ENCODE peak calls at places on chromosomes 6 and 20, in seven cellular contexts. J, F, Y, E, D, K and I are unnamed samples. For H3K4me1, the result is how much of the 10 kb centered on the place peaks cover.

GRCh38 chr6:165685302-165685701 is 22.3 kb upstream of the PDE10A start:
- DNase-seq in K (no peak), D (no peak), Y (no peak), J (no peak), F (no peak), E (no peak), I (no peak)

GRCh38 chr6:87936065-87936464 is 111.6 kb upstream of the SPACA1 start:
- DNase-seq in J (no peak), D (no peak), E (no peak), K (no peak), Y (no peak), F (no peak), I (no peak)

GRCh38 chr6:147624946-147625515 is 116.5 kb downstream of the SAMD5 start:
- DNase-seq in K (no peak), D (no peak), F (no peak), E (no peak), J (no peak), Y (no peak), I (no peak)

GRCh38 chr20:34473262-34473883 is 42.8 kb upstream of the DYNLRB1 start:
- DNase-seq in Y (peak), E (peak), D (peak), J (peak), K (no peak), F (no peak), I (peak)

GRCh38 chr20:36572701-36573102 is 695 bp upstream of the TGIF2 start:
- DNase-seq in J (peak), E (no peak), K (peak), Y (peak), D (no peak), F (peak), I (no peak)

GRCh38 chr6:142155895-142156757 is 9.1 kb downstream of the VTA1 start:
- DNase-seq in J (peak), Y (no peak), K (no peak), F (no peak), E (peak), D (no peak), I (no peak)

GRCh38 chr6:148524509-148524908 is 181.9 kb downstream of the SASH1 start:
- DNase-seq in Y (no peak), E (no peak), D (no peak), K (peak), J (no peak), F (no peak), I (no peak)

GRCh38 chr6:14910692-14911547 is 334.9 kb upstream of the JARID2 start:
- DNase-seq in E (no peak), F (no peak), Y (no peak), J (no peak), K (peak), D (no peak), I (peak)

GRCh38 chr6:335572-335971 is 43.3 kb downstream of the DUSP22 start:
- DNase-seq in F (no peak), D (no peak), K (no peak), Y (no peak), E (no peak), J (no peak), I (peak)

GRCh38 chr6:41730531-41731436 is 4.6 kb downstream of the TFEB start:
- DNase-seq in D (no peak), J (no peak), F (no peak), Y (no peak), E (no peak), K (no peak), I (no peak)

GRCh38 chr20:10733122-10733521 is 59.3 kb upstream of the JAG1 start:
- DNase-seq in D (no peak), K (no peak), E (no peak), J (no peak), F (no peak), Y (peak), I (no peak)

GRCh38 chr6:145829950-145830349 is 15.4 kb upstream of the FBXO30 start:
- DNase-seq in D (no peak), Y (no peak), J (no peak), F (no peak), E (no peak), K (no peak), I (no peak)

GRCh38 chr6:11824986-11825385 is 46.4 kb upstream of the ADTRP start:
- DNase-seq in Y (peak), E (no peak), K (no peak), J (no peak), D (no peak), F (no peak), I (no peak)

GRCh38 chr20:35144694-35145093 is 2.4 kb downstream of the EDEM2 start:
- DNase-seq in F (no peak), E (no peak), J (no peak), K (no peak), D (no peak), Y (no peak), I (no peak)

GRCh38 chr6:136751991-136752390 is 40.3 kb downstream of the MAP3K5 start:
- DNase-seq in D (no peak), Y (no peak), E (peak), J (no peak), K (no peak), F (no peak), I (no peak)

GRCh38 chr6:47859132-47859531 is 77.3 kb downstream of the OPN5 start:
- DNase-seq in Y (no peak), D (no peak), E (no peak), K (no peak), J (no peak), F (no peak), I (no peak)

GRCh38 chr6:129605962-129606361 is 104.0 kb downstream of the ARHGAP18 start:
- DNase-seq in K (no peak), D (no peak), E (no peak), F (no peak), Y (no peak), J (no peak), I (no peak)

GRCh38 chr20:21714297-21715192 is 9.1 kb downstream of the PAX1 start:
- DNase-seq in Y (no peak), K (no peak), F (no peak), J (no peak), E (peak), D (no peak), I (no peak)

GRCh38 chr20:62487564-62488086 is 11.8 kb upstream of the GATA5 start:
- DNase-seq in F (no peak), J (no peak), Y (no peak), E (peak), D (no peak), K (no peak), I (no peak)

GRCh38 chr6:155782320-155782730 is 326.7 kb upstream of the NOX3 start:
- DNase-seq in Y (peak), J (peak), F (no peak), K (no peak), E (no peak), D (no peak), I (no peak)

GRCh38 chr20:25039697-25040437 is 18.1 kb downstream of the ACSS1 start:
- DNase-seq in E (no peak), Y (peak), D (peak), J (no peak), K (peak), F (no peak), I (peak)

GRCh38 chr20:47982574-47983360 is 197.5 kb upstream of the SULF2 start:
- DNase-seq in J (no peak), E (peak), K (no peak), D (no peak), F (no peak), Y (no peak), I (no peak)

GRCh38 chr6:26576929-26577719 is 19.6 kb upstream of the ABT1 start:
- DNase-seq in Y (peak), E (peak), K (no peak), J (peak), F (peak), D (no peak), I (peak)

GRCh38 chr6:113936093-113936934 is 34.6 kb downstream of the HDAC2 start:
- DNase-seq in D (no peak), Y (peak), E (no peak), J (peak), K (no peak), F (no peak), I (no peak)

GRCh38 chr6:42511803-42512422 is 51.9 kb upstream of the UBR2 start:
- DNase-seq in E (no peak), Y (no peak), J (no peak), K (no peak), D (no peak), F (no peak), I (no peak)

GRCh38 chr6:111663232-111663631 is 57.6 kb upstream of the TRAF3IP2 start:
- DNase-seq in D (peak), J (no peak), F (no peak), E (peak), K (no peak), Y (no peak), I (peak)

GRCh38 chr20:9903048-9903651 is 64.3 kb upstream of the PAK5 start:
- DNase-seq in F (no peak), J (peak), E (peak), K (no peak), D (no peak), Y (no peak), I (no peak)

GRCh38 chr20:19841740-19842139 is 83.7 kb downstream of the RIN2 start:
- DNase-seq in K (no peak), F (no peak), D (no peak), J (no peak), E (no peak), Y (no peak), I (no peak)

GRCh38 chr6:125077453-125077852 is 76.1 kb upstream of the TPD52L1 start:
- DNase-seq in D (no peak), Y (no peak), K (no peak), E (no peak), F (no peak), J (no peak), I (no peak)

GRCh38 chr6:154370545-154370944 is 13.9 kb upstream of the IPCEF1 start:
- DNase-seq in J (peak), D (no peak), F (no peak), K (no peak), Y (peak), E (peak), I (no peak)

GRCh38 chr20:12098411-12098810 is 180.7 kb downstream of the BTBD3 start:
- DNase-seq in F (no peak), K (no peak), D (no peak), Y (no peak), J (no peak), E (no peak), I (no peak)

GRCh38 chr20:20371133-20371532 is 3.2 kb downstream of the INSM1 start:
- DNase-seq in E (no peak), F (no peak), J (no peak), D (no peak), Y (no peak), K (no peak), I (no peak)

GRCh38 chr6:5104667-5105066 is 19.5 kb downstream of the PPP1R3G start:
- DNase-seq in K (no peak), Y (no peak), J (no peak), F (no peak), D (no peak), E (no peak), I (no peak)

GRCh38 chr20:198225-198624 is 8.7 kb upstream of the DEFB128 start:
- DNase-seq in E (no peak), J (no peak), K (no peak), D (no peak), Y (no peak), F (no peak), I (no peak)

GRCh38 chr6:126143650-126144260 is 157.4 kb downstream of the TRMT11 start:
- DNase-seq in F (no peak), J (no peak), K (no peak), E (no peak), Y (no peak), D (no peak), I (no peak)

DNA sequence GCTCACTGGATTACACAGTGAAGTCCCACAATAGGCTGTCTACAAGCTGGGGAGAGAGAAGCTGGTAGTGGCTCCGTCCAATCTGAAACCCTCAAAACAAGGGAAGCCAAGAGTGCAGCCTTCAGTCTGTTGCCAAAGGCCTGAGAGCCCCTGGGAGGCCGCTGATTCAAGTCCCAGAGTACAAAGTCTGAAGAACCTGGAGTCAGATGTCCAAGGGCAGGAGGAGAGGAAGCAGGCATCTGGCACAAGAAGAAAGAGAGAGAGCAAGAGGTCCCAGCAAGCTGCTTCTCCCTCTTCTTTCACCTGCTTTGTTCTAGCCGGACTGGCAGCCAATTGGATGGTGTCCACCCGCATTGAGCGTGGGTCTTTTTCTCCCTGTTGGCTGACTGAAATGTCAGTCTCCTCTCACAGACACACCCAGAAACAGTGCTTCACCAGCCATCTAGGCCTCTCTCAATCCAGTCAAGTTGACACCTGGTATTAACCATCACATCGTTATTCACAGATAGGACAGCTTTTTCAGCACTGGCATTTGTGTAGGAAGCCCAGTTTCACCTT is 51.2 kb downstream of the CRYBG1 start:
- DNase-seq in K (no peak), Y (no peak), F (no peak), J (peak), E (peak), D (no peak), I (no peak)
- H3K4me1 ChIP-seq in K (under half), Y (under half), F (under half), J (under half), E (under half), D (under half), I (under half)

GRCh38 chr6:133290926-133291325 is 49.8 kb downstream of the EYA4 start:
- DNase-seq in K (no peak), D (no peak), J (no peak), Y (no peak), F (no peak), E (no peak), I (no peak)

GRCh38 chr6:133286765-133287164 is 45.6 kb downstream of the EYA4 start:
- DNase-seq in K (no peak), Y (no peak), D (no peak), E (no peak), F (no peak), J (peak), I (no peak)

GRCh38 chr6:133288662-133289061 is 47.5 kb downstream of the EYA4 start:
- DNase-seq in K (no peak), E (no peak), J (no peak), F (no peak), D (no peak), Y (no peak), I (no peak)

GRCh38 chr6:133289733-133290306 is 48.7 kb downstream of the EYA4 start:
- DNase-seq in D (no peak), J (no peak), K (no peak), Y (no peak), E (no peak), F (no peak), I (no peak)

GRCh38 chr6:133291671-133292070 is 50.5 kb downstream of the EYA4 start:
- DNase-seq in Y (no peak), F (no peak), E (no peak), J (no peak), K (no peak), D (no peak), I (no peak)
- H3K4me1 ChIP-seq in Y (under half), F (under half), E (under half), J (under half), K (under half), D (under half), I (under half)

DNA sequence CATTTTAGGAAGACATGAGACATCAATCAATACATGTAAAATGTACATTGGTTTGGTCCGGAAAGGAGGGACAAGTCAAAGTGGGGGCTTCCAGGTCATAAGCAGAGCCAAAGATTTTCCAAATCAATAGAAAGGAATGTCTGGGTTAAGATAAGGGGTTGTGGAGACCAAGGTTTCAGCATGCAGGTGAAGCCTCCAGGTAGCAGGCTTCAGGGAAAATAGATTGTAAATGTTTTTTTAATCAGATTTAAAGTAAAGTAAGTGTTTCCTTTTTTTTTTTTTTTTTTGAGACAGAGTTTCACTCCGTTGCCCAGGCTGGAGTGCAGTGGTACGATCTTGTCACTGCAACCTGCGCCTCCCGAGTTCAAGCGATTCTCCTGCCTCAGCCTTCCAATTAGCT is 16.8 kb upstream of the SERPINB9 start:
- DNase-seq in Y (no peak), D (no peak), J (no peak), F (no peak), K (no peak), E (peak), I (no peak)
- H3K4me1 ChIP-seq in Y (under half), D (under half), J (under half), F (under half), K (under half), E (under half), I (under half)

DNA sequence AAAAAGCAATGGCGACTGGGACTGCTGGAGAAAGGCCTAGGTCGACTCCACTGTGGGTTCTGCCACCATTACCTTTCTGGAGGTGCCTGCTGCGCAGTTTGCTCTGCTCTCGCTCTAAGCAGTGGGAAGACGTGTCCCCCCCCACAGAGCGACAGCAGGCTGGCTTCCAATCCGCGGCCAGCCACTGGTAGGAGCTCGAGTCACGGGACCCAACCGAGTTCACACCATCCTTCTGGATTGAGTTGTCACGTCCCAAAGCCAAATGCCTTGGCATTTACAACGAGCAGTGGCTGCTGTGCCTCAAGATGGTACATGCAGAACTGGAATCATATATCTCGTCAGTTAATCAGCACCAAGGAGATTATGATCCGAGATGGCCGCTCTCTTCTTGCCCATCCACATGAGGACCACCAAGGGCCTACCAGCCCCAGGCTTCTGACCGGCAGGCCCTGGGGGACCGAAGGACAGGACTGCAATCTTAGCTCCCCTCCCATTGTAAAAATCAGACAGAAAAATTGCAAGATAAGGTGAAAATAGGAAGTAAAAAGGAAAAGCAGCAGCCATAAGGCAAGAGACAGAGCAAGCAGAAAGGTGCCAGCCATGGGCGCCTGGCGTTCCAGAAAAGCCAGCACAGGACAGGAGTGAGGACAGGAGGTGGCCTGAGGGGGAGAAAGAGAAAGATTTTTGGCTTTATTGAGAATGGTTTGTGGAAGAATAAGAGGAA is 74.4 kb downstream of the TRAM2 start:
- DNase-seq in E (no peak), F (no peak), D (no peak), Y (no peak), J (no peak), K (no peak), I (no peak)
- H3K4me1 ChIP-seq in E (under half), F (under half), D (under half), Y (under half), J (under half), K (under half), I (half or more)

GRCh38 chr20:54625497-54625896 is 150.1 kb downstream of the DOK5 start:
- DNase-seq in Y (no peak), F (no peak), D (no peak), K (no peak), J (no peak), E (no peak), I (no peak)
- H3K4me1 ChIP-seq in Y (under half), F (under half), D (under half), K (under half), J (under half), E (under half), I (under half)